ENCODE peak calls at places on chromosome 22, in six cellular contexts. A is fibroblast of lung, N is A549, V is tibial artery, R is adrenal gland, W is ovary. L is an unnamed sample. For H3K4me1, the result is how much of the 10 kb centered on the place peaks cover.

GRCh38 chr22:39176067-39176621 is 23.7 kb upstream of the CBX7 start:
- DNase-seq in V (peak), W (peak), A (peak), R (peak), N (peak), L (peak)

GRCh38 chr22:34102633-34103032 is 182.4 kb upstream of the LARGE1 start:
- DNase-seq in N (no peak), A (no peak), W (no peak), V (no peak), R (no peak), L (no peak)

GRCh38 chr22:24758164-24758799 is 16.2 kb downstream of the PIWIL3 start:
- DNase-seq in V (peak), A (peak), R (peak), N (peak), W (peak), L (no peak)

GRCh38 chr22:22109693-22110466 is 127.3 kb upstream of the TOP3B start:
- DNase-seq in V (no peak), A (no peak), N (no peak), R (no peak), W (no peak), L (no peak)

GRCh38 chr22:43867839-43868652 is 5.7 kb upstream of the SULT4A1 start:
- DNase-seq in N (peak), A (peak), R (peak), W (peak), V (peak), L (no peak)

GRCh38 chr22:41524809-41525449 is 19.3 kb downstream of the POLR3H start:
- DNase-seq in W (peak), R (peak), A (no peak), N (no peak), V (no peak), L (peak)

GRCh38 chr22:19275919-19276600 is 15.5 kb downstream of the CLTCL1 start:
- DNase-seq in N (no peak), V (no peak), A (no peak), W (no peak), R (peak), L (no peak)

GRCh38 chr22:19361501-19362103 is 69.9 kb downstream of the HIRA start:
- DNase-seq in V (no peak), A (no peak), R (no peak), W (no peak), N (no peak), L (peak)

GRCh38 chr22:49324527-49325491 is 502.9 kb downstream of the BRD1 start:
- DNase-seq in A (no peak), R (no peak), N (no peak), V (no peak), W (no peak), L (peak)

DNA sequence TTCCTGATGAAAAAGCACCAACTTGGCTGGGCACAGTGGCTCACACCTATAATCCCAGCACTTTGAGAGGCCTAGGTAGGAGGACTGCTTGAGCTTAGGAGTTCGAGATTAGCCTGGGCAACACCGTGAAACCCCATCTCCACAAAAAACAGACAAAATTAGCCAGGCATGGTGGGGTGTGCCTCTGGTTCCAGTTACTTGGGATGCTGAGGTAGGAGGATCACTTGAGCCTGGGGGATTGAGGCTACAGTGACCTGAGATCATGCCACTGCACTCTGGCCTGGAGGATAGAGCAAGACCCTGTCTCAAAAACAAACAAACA is 3.0 kb downstream of the HPS4 start:
- DNase-seq in W (no peak), N (no peak), V (no peak), A (no peak), R (no peak), L (no peak)
- H3K27ac ChIP-seq in W (no peak), N (no peak), V (no peak), A (no peak), R (no peak), L (no peak)

DNA sequence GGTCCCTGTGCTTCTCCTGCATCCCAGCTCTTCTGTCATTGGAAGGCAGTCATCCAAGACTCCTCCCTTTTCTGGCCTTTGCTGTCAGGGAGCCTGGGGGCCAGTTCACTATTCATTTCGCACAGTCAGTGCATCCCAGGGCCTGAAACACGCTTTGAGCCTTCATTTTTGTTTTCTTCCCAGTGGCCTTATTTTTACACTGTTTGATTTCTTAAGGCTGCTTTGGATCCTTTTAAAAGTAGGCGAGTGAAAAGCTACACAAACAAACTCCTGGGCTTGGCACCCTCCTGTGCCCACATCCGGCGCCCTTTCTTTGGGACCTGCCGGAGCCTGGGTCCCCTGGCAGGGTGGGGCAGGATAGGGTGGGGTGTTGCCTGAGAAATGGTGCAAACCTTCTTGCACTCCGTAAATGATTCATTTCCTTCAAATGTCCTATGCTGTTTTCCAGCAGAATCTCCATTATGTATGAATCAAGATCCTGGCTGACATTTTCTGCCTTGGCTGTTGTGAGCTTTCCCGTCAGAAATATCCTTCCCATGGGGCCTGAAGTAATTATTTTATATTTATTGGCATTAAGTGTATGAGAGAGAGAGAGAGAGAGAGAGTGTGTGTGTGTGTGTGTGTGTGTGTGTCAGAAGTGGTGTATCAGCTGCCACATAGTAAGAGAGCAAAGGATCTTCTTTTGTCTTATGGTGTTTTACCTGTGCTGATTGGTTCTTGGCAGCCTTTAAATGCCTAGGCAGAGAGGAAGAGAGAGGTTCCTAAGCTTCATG is 45.6 kb downstream of the BCR start:
- DNase-seq in V (peak), N (peak), W (no peak), A (peak), R (no peak), L (peak)
- H3K4me1 ChIP-seq in V (half or more), N (under half), W (under half), A (under half), R (under half), L (under half)

GRCh38 chr22:37183432-37184379 is 4.3 kb downstream of the C1QTNF6 start:
- DNase-seq in A (no peak), V (no peak), R (peak), N (no peak), W (no peak), L (no peak)
- TF ChIP-seq CTCF in A (no peak), V (no peak), R (no peak), N (no peak), W (no peak), L (no peak)

DNA sequence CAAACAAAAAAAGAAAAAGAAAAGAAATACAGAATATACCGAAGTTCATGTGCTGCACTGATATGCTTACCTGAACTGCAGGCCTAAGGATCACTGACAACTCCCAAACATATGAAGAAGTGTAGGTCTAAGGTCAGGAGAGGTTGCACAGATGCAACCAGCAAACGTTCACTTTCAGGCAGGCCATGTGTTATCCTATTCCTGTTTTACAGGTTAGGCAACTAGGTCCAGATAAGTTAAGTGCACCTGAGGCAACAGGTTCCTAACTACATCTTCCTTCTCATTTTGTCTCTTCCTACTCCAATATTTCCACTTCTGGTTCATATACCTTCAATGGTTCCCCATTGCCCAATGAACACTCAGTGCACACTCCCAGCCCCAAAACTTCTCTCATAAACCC is 15.1 kb downstream of the PI4KA start:
- DNase-seq in N (no peak), A (no peak), W (no peak), R (no peak), V (no peak), L (no peak)
- H3K27ac ChIP-seq in N (no peak), A (no peak), W (no peak), R (no peak), V (no peak), L (no peak)

DNA sequence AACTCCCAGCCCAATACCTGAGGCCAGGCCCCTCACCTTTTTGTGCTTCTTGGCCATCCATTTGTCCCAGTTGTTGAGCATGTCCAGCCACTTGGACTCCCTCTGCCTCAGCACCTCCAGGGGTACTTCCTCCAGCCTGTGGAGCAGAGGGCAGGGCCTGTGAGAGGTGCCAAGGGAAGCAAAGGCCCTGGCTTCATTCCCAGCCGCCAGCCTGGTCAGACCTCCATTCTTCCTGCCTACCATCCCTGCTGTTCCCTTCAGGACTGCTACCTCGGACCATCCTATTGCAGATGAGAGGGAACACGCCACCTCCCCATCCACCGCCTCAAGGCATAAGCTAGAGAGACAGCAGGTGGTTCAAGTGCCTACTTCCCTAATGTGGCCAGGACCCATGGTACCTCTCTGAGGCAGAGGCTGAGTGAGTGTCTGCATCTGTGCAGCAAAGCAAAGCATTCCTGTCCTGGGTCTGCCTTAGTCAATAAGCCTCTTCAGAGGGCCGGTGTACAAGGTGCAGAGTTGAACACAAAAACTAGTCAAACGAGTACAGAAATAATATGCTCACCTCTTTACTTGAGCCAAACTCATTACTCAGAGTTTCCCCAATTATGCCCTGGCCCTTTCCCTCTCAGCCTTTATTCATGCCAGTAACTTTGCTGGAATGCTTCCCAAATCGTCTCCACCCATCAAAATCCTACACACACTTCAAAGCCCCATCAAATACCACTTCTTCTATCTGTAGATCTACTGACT is 15.4 kb upstream of the CASTOR1 start:
- DNase-seq in N (no peak), W (no peak), R (no peak), V (no peak), A (no peak), L (peak)
- H3K4me1 ChIP-seq in N (under half), W (under half), R (half or more), V (half or more), A (under half), L (under half)

GRCh38 chr22:17172172-17172833 is 13.2 kb upstream of the HDHD5 start:
- DNase-seq in R (peak), W (peak), N (no peak), V (no peak), A (no peak), L (no peak)

GRCh38 chr22:17171016-17171312 is 11.9 kb upstream of the HDHD5 start:
- DNase-seq in W (no peak), A (no peak), R (no peak), N (no peak), V (no peak), L (no peak)

GRCh38 chr22:17171313-17172171 is 12.5 kb upstream of the HDHD5 start:
- DNase-seq in V (peak), W (peak), A (peak), R (peak), N (peak), L (peak)

DNA sequence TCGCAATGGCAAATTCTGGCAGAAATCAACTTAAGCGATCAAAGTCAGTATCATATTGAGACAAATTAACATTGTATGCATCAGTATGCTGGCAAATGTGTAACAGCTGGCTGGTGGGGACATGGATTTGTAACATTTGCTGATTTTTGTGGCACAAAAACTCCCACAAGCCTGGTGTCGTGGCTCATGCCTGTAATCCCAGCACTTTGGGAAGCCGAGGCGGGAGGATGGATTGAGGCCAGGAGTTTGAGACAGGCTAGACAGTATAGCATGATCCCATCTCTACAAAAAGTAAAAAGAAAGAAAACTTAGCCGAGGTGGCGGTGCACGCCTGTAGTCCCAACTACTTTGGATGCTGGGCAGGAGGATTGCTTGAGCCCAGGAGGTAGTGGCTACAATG is 17.6 kb upstream of the HDHD5 start:
- DNase-seq in V (no peak), N (no peak), A (no peak), W (no peak), R (no peak), L (no peak)
- TF ChIP-seq CTCF in V (no peak), N (no peak), A (no peak), W (no peak), R (no peak), L (no peak)

GRCh38 chr22:42863349-42863911 is 6.4 kb upstream of the ARFGAP3 start:
- DNase-seq in N (peak), V (no peak), A (peak), W (no peak), R (no peak), L (no peak)
- H3K27ac ChIP-seq in N (no peak), V (no peak), A (no peak), W (no peak), R (no peak), L (no peak)

GRCh38 chr22:28989912-28990311 is 71.7 kb downstream of the C22orf31 start:
- DNase-seq in R (no peak), N (no peak), W (no peak), A (no peak), V (no peak), L (no peak)

GRCh38 chr22:28989035-28989464 is 72.6 kb downstream of the C22orf31 start:
- DNase-seq in A (no peak), V (no peak), N (no peak), R (no peak), W (no peak), L (no peak)

GRCh38 chr22:28989484-28989883 is 72.1 kb downstream of the C22orf31 start:
- DNase-seq in N (no peak), W (no peak), V (no peak), A (no peak), R (no peak), L (no peak)

GRCh38 chr22:28986366-28986765 is 75.3 kb downstream of the C22orf31 start:
- DNase-seq in V (no peak), N (no peak), A (peak), R (no peak), W (no peak), L (no peak)

GRCh38 chr22:28988455-28988854 is 73.2 kb downstream of the C22orf31 start:
- DNase-seq in A (no peak), W (no peak), R (no peak), N (no peak), V (no peak), L (no peak)
- H3K4me1 ChIP-seq in A (under half), W (under half), R (under half), N (under half), V (half or more), L (under half)

GRCh38 chr22:48070760-48071159 is 1308.3 kb downstream of the TBC1D22A start:
- DNase-seq in V (no peak), N (no peak), A (no peak), R (no peak), W (no peak), L (no peak)
- TF ChIP-seq CTCF in V (no peak), N (no peak), A (no peak), R (no peak), W (no peak), L (no peak)

GRCh38 chr22:45804319-45804985 is 132.8 kb downstream of the ATXN10 start:
- DNase-seq in V (no peak), W (no peak), A (no peak), N (no peak), R (no peak), L (no peak)
- H3K27ac ChIP-seq in V (no peak), W (no peak), A (no peak), N (peak), R (no peak), L (no peak)